ENCODE peak calls at places on chromosomes 3 and 15, in nine cellular contexts. G is uterus; A is colonic mucosa; O is HepG2; Y is mucosa of descending colon; D is Peyer's patch; U is left ventricle myocardium inferior; J is effector memory CD4-positive, alpha-beta T cell; B is ovary. M is an unnamed sample.

GRCh38 chr15:48112242-48112641 is 8.5 kb upstream of the SLC24A5 start:
- DNase-seq in G (no peak), A (no peak), O (peak; percentile 16), Y (peak; percentile 21), D (no peak), U (no peak), J (no peak), B (no peak), M (no peak)

GRCh38 chr3:190810957-190811356 is 51.5 kb downstream of the GMNC start:
- DNase-seq in G (no peak), A (no peak), O (no peak), Y (no peak), D (no peak), U (no peak), J (no peak), B (no peak), M (no peak)

GRCh38 chr15:75347222-75348033 is 589 bp downstream of the NEIL1 start:
- DNase-seq in G (peak; percentile 52), A (peak; percentile 85), O (no peak), Y (peak; percentile 83), D (peak; percentile 83), U (peak; percentile 70), J (peak; percentile 37), B (peak; percentile 78), M (no peak)

GRCh38 chr15:26936502-26936901 is 34.5 kb upstream of the GABRG3 start:
- DNase-seq in G (no peak), A (no peak), O (no peak), Y (no peak), D (no peak), U (no peak), J (no peak), B (no peak), M (no peak)

GRCh38 chr3:105365536-105366301 is 990 bp upstream of the ALCAM start:
- DNase-seq in G (no peak), A (peak; percentile 22), O (no peak), Y (peak; percentile 4), D (peak; percentile 25), U (no peak), J (no peak), B (no peak), M (no peak)

GRCh38 chr3:160893207-160893606 is 137.2 kb downstream of the PPM1L start:
- DNase-seq in G (no peak), A (no peak), O (no peak), Y (no peak), D (no peak), U (no peak), J (no peak), B (no peak), M (no peak)

GRCh38 chr3:85433334-85433733 is 474.5 kb downstream of the CADM2 start:
- DNase-seq in G (no peak), A (no peak), O (no peak), Y (no peak), D (no peak), U (no peak), J (no peak), B (no peak), M (no peak)

GRCh38 chr3:183825380-183826161 is at the start of gene MAP6D1:
- DNase-seq in G (no peak), A (peak; percentile 43), O (no peak), Y (peak; percentile 37), D (peak; percentile 22), U (peak; percentile 27), J (peak; percentile 2), B (no peak), M (no peak)

GRCh38 chr3:45555666-45556065 is 38.9 kb upstream of the LIMD1 start:
- DNase-seq in G (no peak), A (no peak), O (no peak), Y (no peak), D (no peak), U (no peak), J (no peak), B (no peak), M (no peak)

GRCh38 chr3:155106059-155106458 is 25.9 kb downstream of the MME start:
- DNase-seq in G (no peak), A (no peak), O (no peak), Y (no peak), D (no peak), U (no peak), J (no peak), B (no peak), M (no peak)

GRCh38 chr15:92902723-92903587 is 2.8 kb downstream of the CHD2 start:
- DNase-seq in G (no peak), A (no peak), O (no peak), Y (no peak), D (no peak), U (no peak), J (no peak), B (no peak), M (no peak)

GRCh38 chr15:92902020-92902419 is 1.9 kb downstream of the CHD2 start:
- DNase-seq in G (no peak), A (no peak), O (no peak), Y (no peak), D (no peak), U (no peak), J (no peak), B (no peak), M (no peak)

GRCh38 chr15:92899910-92900711 is at the start of gene CHD2:
- DNase-seq in G (peak; percentile 60), A (peak; percentile 86), O (peak; percentile 91), Y (peak; percentile 90), D (peak; percentile 89), U (peak; percentile 37), J (peak; percentile 64), B (peak; percentile 65), M (peak; percentile 75)

GRCh38 chr15:92900712-92901052 is 558 bp downstream of the CHD2 start:
- DNase-seq in G (no peak), A (no peak), O (no peak), Y (no peak), D (no peak), U (no peak), J (no peak), B (no peak), M (no peak)

GRCh38 chr15:92901053-92901761 is 1.1 kb downstream of the CHD2 start:
- DNase-seq in G (no peak), A (no peak), O (no peak), Y (no peak), D (no peak), U (no peak), J (no peak), B (no peak), M (no peak)
- H3K36me3 ChIP-seq in G (no peaks in the 10 kb centered on the region), A (no peaks in the 10 kb centered on the region), O (peaks cover 1% of the 10 kb centered on the region), Y (no peaks in the 10 kb centered on the region), D (no peaks in the 10 kb centered on the region), U (peaks cover 21% of the 10 kb centered on the region), J (peaks cover 15% of the 10 kb centered on the region), B (no peaks in the 10 kb centered on the region), M (peaks cover 7% of the 10 kb centered on the region)

DNA sequence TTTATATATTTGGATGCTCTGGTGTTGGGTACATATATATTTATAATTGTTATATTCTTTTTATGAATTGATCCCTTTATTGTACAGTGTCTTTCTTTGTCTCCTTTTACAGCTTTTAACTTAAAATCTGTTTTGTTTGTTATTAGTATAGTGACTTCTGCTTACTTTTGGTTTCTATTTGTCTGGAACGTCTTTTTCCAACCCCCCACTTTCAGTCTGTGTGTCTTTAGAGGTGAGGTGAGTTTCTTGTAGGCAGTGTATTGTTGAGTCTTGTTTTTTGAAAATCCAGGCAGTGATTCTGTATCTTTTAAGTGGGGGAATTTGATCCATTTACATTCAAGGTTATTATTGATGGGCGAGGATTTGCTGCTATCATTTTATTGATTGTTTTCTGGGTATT is 62.0 kb downstream of the AP4E1 start:
- DNase-seq in G (no peak), A (no peak), O (no peak), Y (no peak), D (no peak), U (no peak), J (no peak), B (no peak), M (no peak)
- H3K36me3 ChIP-seq in G (no peaks in the 10 kb centered on the region), A (no peaks in the 10 kb centered on the region), O (peaks cover 4% of the 10 kb centered on the region), Y (no peaks in the 10 kb centered on the region), D (no peaks in the 10 kb centered on the region), U (peaks cover 89% of the 10 kb centered on the region), J (peaks cover 24% of the 10 kb centered on the region), B (no peaks in the 10 kb centered on the region), M (peaks cover 48% of the 10 kb centered on the region)

GRCh38 chr3:71046791-71047190 is 536.7 kb downstream of the FOXP1 start:
- DNase-seq in G (no peak), A (peak; percentile 29), O (no peak), Y (no peak), D (no peak), U (no peak), J (no peak), B (no peak), M (no peak)

GRCh38 chr3:71048948-71049347 is 534.6 kb downstream of the FOXP1 start:
- DNase-seq in G (no peak), A (peak; percentile 78), O (peak; percentile 88), Y (peak; percentile 74), D (no peak), U (no peak), J (no peak), B (no peak), M (no peak)

GRCh38 chr3:71045917-71046282 is 537.6 kb downstream of the FOXP1 start:
- DNase-seq in G (no peak), A (no peak), O (no peak), Y (no peak), D (no peak), U (no peak), J (no peak), B (no peak), M (no peak)

GRCh38 chr3:71050133-71050520 is 533.4 kb downstream of the FOXP1 start:
- DNase-seq in G (no peak), A (no peak), O (peak; percentile 63), Y (no peak), D (no peak), U (no peak), J (no peak), B (no peak), M (no peak)

DNA sequence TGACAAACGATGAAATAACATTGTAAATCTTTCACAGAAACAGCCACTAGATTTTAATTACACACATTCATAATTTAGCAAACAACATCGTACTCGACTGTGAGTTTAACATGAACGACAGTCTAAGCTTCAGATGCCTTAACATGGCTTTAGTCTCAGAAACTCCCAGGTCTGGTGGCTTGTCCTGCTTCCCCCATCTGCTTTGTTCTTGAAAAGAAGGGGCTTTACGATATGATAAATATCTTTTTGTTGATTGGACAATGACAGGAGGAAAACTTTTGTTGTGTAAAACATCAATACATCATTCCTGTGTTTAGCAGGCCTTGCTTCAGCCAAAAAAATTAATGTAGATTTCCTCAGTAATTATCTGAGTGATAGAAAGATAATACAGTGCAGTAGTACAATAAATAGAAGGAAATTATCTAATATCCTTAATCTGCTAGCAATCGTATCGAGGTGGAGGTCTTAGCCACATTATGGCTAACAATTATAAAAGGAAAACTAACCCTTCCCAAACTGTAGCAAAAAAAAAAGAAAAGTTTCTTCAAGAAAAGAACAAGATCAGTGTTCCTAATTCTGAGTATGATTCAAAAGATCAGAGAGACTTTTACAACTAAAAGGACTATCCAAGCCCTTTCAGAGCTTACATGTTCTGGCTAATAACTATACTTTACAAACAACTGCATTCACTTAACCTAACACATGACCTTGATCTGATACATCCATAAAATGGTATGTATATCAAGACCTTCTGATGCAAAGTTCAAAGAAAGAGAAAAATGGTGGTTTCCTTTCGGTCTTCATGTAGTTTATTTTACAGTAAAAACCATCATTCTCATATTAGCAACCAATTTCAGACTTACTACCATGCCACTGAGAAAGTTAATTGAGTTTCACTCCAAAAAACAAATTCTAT is 535.7 kb downstream of the FOXP1 start:
- DNase-seq in G (no peak), A (no peak), O (no peak), Y (no peak), D (no peak), U (no peak), J (no peak), B (no peak), M (no peak)
- H3K36me3 ChIP-seq in G (no peaks in the 10 kb centered on the region), A (no peaks in the 10 kb centered on the region), O (peaks cover 13% of the 10 kb centered on the region), Y (no peaks in the 10 kb centered on the region), D (no peaks in the 10 kb centered on the region), U (peaks cover 53% of the 10 kb centered on the region), J (peaks cover 65% of the 10 kb centered on the region), B (no peaks in the 10 kb centered on the region), M (peaks cover 36% of the 10 kb centered on the region)

GRCh38 chr15:52551762-52552161 is 17.1 kb downstream of the ARPP19 start:
- DNase-seq in G (no peak), A (no peak), O (no peak), Y (no peak), D (no peak), U (no peak), J (no peak), B (no peak), M (no peak)
- H3K36me3 ChIP-seq in G (no peaks in the 10 kb centered on the region), A (peaks cover 6% of the 10 kb centered on the region), O (peaks cover 7% of the 10 kb centered on the region), Y (no peaks in the 10 kb centered on the region), D (no peaks in the 10 kb centered on the region), U (peaks cover 70% of the 10 kb centered on the region), J (peaks cover 36% of the 10 kb centered on the region), B (no peaks in the 10 kb centered on the region), M (peaks cover 31% of the 10 kb centered on the region)